ENCODE peak calls at places on chromosome 14, in four cellular contexts. P is transverse colon, X is stomach, E is H1. J is an unnamed sample.

GRCh38 chr14:63039800-63040380 is 5.4 kb downstream of the KCNH5 start:
- DNase-seq in E (no peak), X (no peak), P (no peak), J (no peak)

GRCh38 chr14:56659964-56660551 is 80.5 kb downstream of the TMEM260 start:
- DNase-seq in E (no peak), P (no peak), X (no peak), J (no peak)

GRCh38 chr14:99720941-99721791 is 37.1 kb downstream of the CYP46A1 start:
- DNase-seq in P (no peak), E (peak; percentile 44), X (no peak), J (no peak)

GRCh38 chr14:105944632-105945610 is 418.5 kb downstream of the TMEM121 start:
- DNase-seq in P (peak; percentile 77), E (peak; percentile 44), X (peak; percentile 85), J (peak; percentile 31)

GRCh38 chr14:68551045-68551683 is 241.7 kb downstream of the ZFP36L1 start:
- DNase-seq in P (no peak), X (no peak), E (peak; percentile 42), J (no peak)

GRCh38 chr14:34379809-34380147 is 82.3 kb downstream of the SPTSSA start:
- DNase-seq in X (no peak), E (no peak), P (no peak), J (no peak)

GRCh38 chr14:42683690-42684089 is 1077.0 kb downstream of the LRFN5 start:
- DNase-seq in X (no peak), E (no peak), P (no peak), J (no peak)

GRCh38 chr14:73472182-73473114 is 14.1 kb upstream of the NUMB start:
- DNase-seq in P (no peak), X (no peak), E (no peak), J (no peak)

GRCh38 chr14:66244834-66245233 is 241.3 kb upstream of the CCDC196 start:
- DNase-seq in P (no peak), E (no peak), X (no peak), J (no peak)

GRCh38 chr14:62800577-62800976 is 244.7 kb downstream of the KCNH5 start:
- DNase-seq in P (no peak), E (no peak), X (no peak), J (no peak)

DNA sequence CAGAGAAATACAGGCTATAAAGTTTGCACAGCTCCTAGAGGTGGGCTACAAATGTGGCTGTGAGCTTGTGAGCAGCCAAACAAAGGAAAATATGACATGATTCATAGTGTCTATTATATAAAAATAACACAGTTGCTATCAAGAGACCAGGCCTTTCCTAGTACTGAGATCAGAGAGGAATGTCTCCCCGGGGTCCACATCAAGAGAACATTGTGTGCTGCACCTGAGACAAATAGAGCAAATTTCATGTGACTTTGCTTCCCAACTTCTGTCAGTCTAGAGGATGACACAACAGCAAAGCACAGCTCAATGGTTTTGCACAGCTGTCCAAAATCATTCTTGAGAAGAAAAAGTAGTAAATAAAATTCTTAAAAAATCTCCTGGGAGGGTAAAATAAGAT is 297.5 kb upstream of the PRKD1 start:
- DNase-seq in E (no peak), P (no peak), X (no peak), J (no peak)
- TF ChIP-seq POLR2AphosphoS5 in E (no peak), P (peak; percentile 59), X (peak; percentile 21), J (no peak)

DNA sequence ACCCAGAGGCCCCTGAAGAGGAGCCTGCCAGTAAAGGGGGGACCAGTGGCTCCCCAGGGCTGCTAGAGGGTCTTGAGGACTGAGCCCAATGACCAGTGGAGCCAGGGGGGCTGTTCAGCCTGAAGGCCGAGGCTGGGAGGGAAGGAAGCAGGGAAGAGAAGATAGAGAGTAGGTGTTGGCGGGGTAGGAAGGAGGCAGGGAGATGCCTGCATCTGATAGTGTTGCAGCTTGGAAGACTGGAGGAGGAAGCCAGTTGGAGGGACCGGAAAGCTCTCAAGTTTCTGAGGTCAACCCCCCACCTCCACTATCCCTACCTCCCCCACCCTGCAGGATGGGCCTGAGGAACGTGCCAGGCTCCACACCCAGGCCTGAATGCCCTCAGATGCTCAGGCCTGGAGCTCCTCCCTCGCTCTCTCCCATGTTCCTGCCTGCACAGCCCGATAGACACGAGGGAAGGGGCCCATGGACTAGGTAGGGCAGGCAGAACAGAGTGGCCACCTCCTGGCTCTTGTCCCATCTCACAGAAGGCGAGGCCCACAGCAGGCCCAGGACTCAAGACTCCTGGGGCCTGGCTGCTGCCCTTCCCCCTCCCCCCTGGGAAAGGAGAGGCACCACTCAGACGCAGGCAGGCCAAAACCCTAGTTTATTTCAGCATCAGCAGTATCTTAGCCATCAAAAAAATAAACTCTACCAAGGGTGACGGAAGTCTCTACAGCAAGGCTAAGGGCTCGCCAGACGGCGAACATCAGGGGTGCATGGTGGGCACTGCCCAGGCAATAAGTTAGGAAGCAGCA is 3.4 kb downstream of the CKB start:
- DNase-seq in X (peak; percentile 43), P (no peak), E (no peak), J (no peak)
- TF ChIP-seq POLR2A in X (no peak), P (no peak), E (no peak), J (no peak)

GRCh38 chr14:74843653-74844052 is 32.3 kb downstream of the PROX2 start:
- DNase-seq in E (no peak), X (no peak), P (no peak), J (no peak)
- TF ChIP-seq POLR2AphosphoS5 in E (no peak), X (no peak), P (no peak), J (no peak)

DNA sequence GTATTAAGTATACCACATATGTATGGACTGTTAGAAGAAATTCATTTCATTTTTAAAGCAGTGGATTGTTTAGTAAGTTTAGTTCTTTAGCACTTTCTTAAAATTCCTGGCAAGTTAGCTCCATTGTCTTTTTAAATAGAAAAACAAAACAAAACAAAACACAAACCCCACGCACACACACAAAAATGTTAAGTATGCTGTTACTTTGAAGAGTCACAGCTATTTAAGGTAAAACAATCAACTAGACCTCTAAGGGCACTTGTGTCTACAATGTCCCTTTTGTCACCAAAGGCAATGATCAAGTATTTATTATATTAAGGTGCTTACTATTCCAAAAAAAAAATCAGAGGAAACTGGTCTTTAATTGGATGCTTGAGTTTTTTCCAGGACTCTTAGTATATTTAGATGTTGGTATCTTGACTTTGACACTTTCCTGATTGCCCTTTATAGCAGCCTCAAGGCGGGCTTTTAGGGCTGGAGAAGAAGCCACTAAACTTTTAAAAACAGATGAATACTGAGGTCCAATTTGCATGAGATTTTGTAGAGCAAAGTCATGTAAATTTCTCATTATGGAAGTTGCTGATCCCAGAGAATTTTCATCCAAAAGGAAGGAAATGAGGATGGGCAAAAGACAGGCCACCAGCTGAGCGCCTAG is 85.5 kb upstream of the HECTD1 start:
- DNase-seq in E (no peak), P (no peak), X (no peak), J (no peak)
- TF ChIP-seq POLR2A in E (no peak), P (no peak), X (no peak), J (no peak)

DNA sequence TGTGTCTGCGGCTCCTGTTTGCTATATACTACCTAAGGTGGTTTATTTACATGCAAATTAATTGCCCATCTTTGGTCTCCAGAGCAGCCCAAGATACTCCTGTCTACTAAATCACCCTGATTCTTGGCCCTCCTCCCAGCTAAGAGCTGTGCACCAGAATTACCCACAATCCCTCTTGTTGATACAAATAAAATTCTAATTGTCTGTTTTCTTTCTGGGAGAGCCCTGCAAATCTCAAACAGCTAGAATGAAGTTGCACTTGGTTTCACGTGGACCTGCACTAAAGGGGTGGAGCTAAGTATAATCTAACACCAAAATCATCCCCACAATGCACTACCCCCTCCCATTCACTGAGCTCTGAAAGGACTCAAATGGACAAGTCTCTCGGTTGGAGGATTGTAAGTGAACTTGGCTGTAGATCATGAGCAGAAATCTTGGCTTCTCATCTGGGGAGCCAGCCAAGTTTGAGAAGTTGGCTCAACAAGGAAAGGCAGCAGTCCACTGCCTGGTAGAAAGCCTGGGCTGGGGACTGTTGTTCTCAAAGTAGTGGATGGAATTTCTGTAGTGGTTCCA is 6.6 kb downstream of the MAX start:
- DNase-seq in P (peak; percentile 56), E (no peak), X (peak; percentile 72), J (no peak)
- TF ChIP-seq POLR2AphosphoS5 in P (peak; percentile 53), E (no peak), X (peak; percentile 19), J (no peak)

J was measured in GM12892.